ENCODE peak calls at places on chromosomes 11 and 22, in ten cellular contexts. U, Y, G, V, F, E, N, T, D and O are unnamed samples. For H3K36me3, the result is how much of the 10 kb centered on the place peaks cover.

GRCh38 chr11:60831143-60831500 is 10.8 kb upstream of the CCDC86 start:
- DNase-seq in U (peak), Y (peak), G (peak), V (no peak), F (peak), E (peak), N (peak), T (peak), D (peak), O (peak)

GRCh38 chr11:13205446-13205845 is 72.1 kb upstream of the BMAL1 start:
- DNase-seq in U (no peak), Y (no peak), G (no peak), V (no peak), F (no peak), E (no peak), N (no peak), T (no peak), D (no peak), O (no peak)

GRCh38 chr11:72703281-72704008 is 29.2 kb upstream of the PDE2A start:
- DNase-seq in U (peak), Y (no peak), G (no peak), V (peak), F (peak), E (no peak), N (peak), T (no peak), D (peak), O (no peak)

GRCh38 chr11:74444173-74444832 is 23.0 kb downstream of the KCNE3 start:
- DNase-seq in U (no peak), Y (no peak), G (no peak), V (no peak), F (no peak), E (no peak), N (peak), T (no peak), D (no peak), O (no peak)

GRCh38 chr11:47355283-47356128 is 3.0 kb upstream of the MYBPC3 start:
- DNase-seq in U (peak), Y (peak), G (no peak), V (peak), F (peak), E (peak), N (peak), T (peak), D (peak), O (peak)

GRCh38 chr11:122791836-122792235 is 46.5 kb upstream of the CRTAM start:
- DNase-seq in U (no peak), Y (peak), G (no peak), V (no peak), F (peak), E (peak), N (no peak), T (no peak), D (no peak), O (no peak)

GRCh38 chr11:134385774-134386565 is 26.1 kb downstream of the B3GAT1 start:
- DNase-seq in U (no peak), Y (no peak), G (no peak), V (no peak), F (no peak), E (peak), N (no peak), T (no peak), D (no peak), O (no peak)

GRCh38 chr11:48170176-48170839 is 46.3 kb upstream of the OR4B1 start:
- DNase-seq in U (peak), Y (no peak), G (no peak), V (no peak), F (no peak), E (no peak), N (no peak), T (no peak), D (no peak), O (no peak)

GRCh38 chr11:115656684-115657083 is 152.5 kb upstream of the CADM1 start:
- DNase-seq in U (no peak), Y (no peak), G (no peak), V (no peak), F (no peak), E (no peak), N (no peak), T (no peak), D (no peak), O (no peak)

GRCh38 chr11:6259638-6260019 is at the start of gene CCKBR:
- DNase-seq in U (no peak), Y (no peak), G (peak), V (no peak), F (no peak), E (no peak), N (no peak), T (no peak), D (no peak), O (peak)

GRCh38 chr22:45867906-45868555 is 108.9 kb downstream of the WNT7B start:
- DNase-seq in U (no peak), Y (no peak), G (no peak), V (no peak), F (peak), E (no peak), N (no peak), T (no peak), D (no peak), O (no peak)

GRCh38 chr22:17613280-17613679 is 15.3 kb downstream of the ATP6V1E1 start:
- DNase-seq in U (no peak), Y (no peak), G (no peak), V (no peak), F (no peak), E (no peak), N (no peak), T (no peak), D (no peak), O (no peak)

GRCh38 chr11:26228778-26229177 is 103.2 kb upstream of the ANO3 start:
- DNase-seq in U (no peak), Y (no peak), G (no peak), V (no peak), F (no peak), E (peak), N (no peak), T (no peak), D (no peak), O (no peak)

GRCh38 chr11:62532096-62532495 is 14.5 kb downstream of the AHNAK start:
- DNase-seq in U (no peak), Y (no peak), G (no peak), V (no peak), F (no peak), E (no peak), N (no peak), T (no peak), D (no peak), O (no peak)

GRCh38 chr11:61742391-61742790 is 10.0 kb upstream of the MYRF start:
- DNase-seq in U (no peak), Y (no peak), G (no peak), V (no peak), F (no peak), E (peak), N (no peak), T (no peak), D (no peak), O (peak)

GRCh38 chr11:116852261-116853125 is 15.1 kb upstream of the APOA1 start:
- DNase-seq in U (no peak), Y (no peak), G (no peak), V (peak), F (peak), E (peak), N (no peak), T (no peak), D (no peak), O (no peak)

GRCh38 chr11:5043385-5043784 is 2.9 kb upstream of the OR52J3 start:
- DNase-seq in U (no peak), Y (no peak), G (no peak), V (no peak), F (no peak), E (no peak), N (no peak), T (no peak), D (no peak), O (no peak)

GRCh38 chr11:75163917-75164316 is 13.0 kb downstream of the SLCO2B1 start:
- DNase-seq in U (no peak), Y (no peak), G (no peak), V (no peak), F (no peak), E (no peak), N (no peak), T (no peak), D (no peak), O (no peak)

GRCh38 chr11:13955971-13956421 is 6.5 kb upstream of the SPON1 start:
- DNase-seq in U (peak), Y (peak), G (peak), V (no peak), F (peak), E (peak), N (peak), T (peak), D (peak), O (peak)

GRCh38 chr11:88535266-88535665 is 197.7 kb upstream of the CTSC start:
- DNase-seq in U (no peak), Y (no peak), G (no peak), V (no peak), F (no peak), E (no peak), N (no peak), T (no peak), D (no peak), O (no peak)

GRCh38 chr11:97325693-97326092 is 935.9 kb downstream of the JRKL start:
- DNase-seq in U (no peak), Y (no peak), G (no peak), V (no peak), F (no peak), E (no peak), N (no peak), T (no peak), D (no peak), O (no peak)

GRCh38 chr22:46088541-46089311 is 61.6 kb upstream of the PPARA start:
- DNase-seq in U (peak), Y (peak), G (no peak), V (no peak), F (peak), E (no peak), N (peak), T (no peak), D (no peak), O (peak)

GRCh38 chr22:27100789-27101188 is 443.4 kb downstream of the MIAT start:
- DNase-seq in U (no peak), Y (no peak), G (no peak), V (no peak), F (peak), E (no peak), N (no peak), T (no peak), D (no peak), O (no peak)

GRCh38 chr11:93196816-93197382 is 892 bp downstream of the SLC36A4 start:
- DNase-seq in U (no peak), Y (no peak), G (no peak), V (no peak), F (no peak), E (peak), N (no peak), T (no peak), D (no peak), O (no peak)

GRCh38 chr11:121634889-121635288 is 182.1 kb upstream of the SORL1-AS1 start:
- DNase-seq in U (no peak), Y (no peak), G (no peak), V (peak), F (no peak), E (peak), N (no peak), T (no peak), D (no peak), O (no peak)

GRCh38 chr11:43367382-43368178 is 8.9 kb downstream of the TTC17 start:
- DNase-seq in U (no peak), Y (no peak), G (no peak), V (no peak), F (no peak), E (no peak), N (no peak), T (peak), D (no peak), O (no peak)

GRCh38 chr11:3609416-3610265 is 32.2 kb downstream of the ART5 start:
- DNase-seq in U (no peak), Y (no peak), G (no peak), V (no peak), F (no peak), E (peak), N (no peak), T (peak), D (no peak), O (no peak)

GRCh38 chr22:22408731-22409696 is 99.5 kb downstream of the ZNF280B start:
- DNase-seq in U (no peak), Y (no peak), G (no peak), V (no peak), F (no peak), E (peak), N (no peak), T (peak), D (no peak), O (no peak)

GRCh38 chr11:106468091-106468490 is 390.6 kb downstream of the AASDHPPT start:
- DNase-seq in U (no peak), Y (no peak), G (no peak), V (no peak), F (no peak), E (peak), N (no peak), T (no peak), D (no peak), O (no peak)

GRCh38 chr11:44731685-44732411 is 5.1 kb downstream of the TSPAN18 start:
- DNase-seq in U (no peak), Y (peak), G (no peak), V (no peak), F (no peak), E (no peak), N (no peak), T (peak), D (no peak), O (no peak)

GRCh38 chr11:118845369-118845768 is 38.3 kb upstream of the CXCR5 start:
- DNase-seq in U (no peak), Y (no peak), G (no peak), V (no peak), F (no peak), E (peak), N (no peak), T (peak), D (no peak), O (no peak)

GRCh38 chr11:32827276-32827675 is 2.5 kb upstream of the PRRG4 start:
- DNase-seq in U (no peak), Y (no peak), G (no peak), V (no peak), F (no peak), E (no peak), N (no peak), T (no peak), D (no peak), O (no peak)

GRCh38 chr11:133982901-133983300 is 26.1 kb upstream of the IGSF9B start:
- DNase-seq in U (no peak), Y (no peak), G (no peak), V (no peak), F (no peak), E (no peak), N (no peak), T (no peak), D (no peak), O (no peak)

GRCh38 chr22:29842740-29843139 is 4.7 kb upstream of the ASCC2 start:
- DNase-seq in U (no peak), Y (peak), G (no peak), V (peak), F (no peak), E (peak), N (no peak), T (no peak), D (no peak), O (no peak)

DNA sequence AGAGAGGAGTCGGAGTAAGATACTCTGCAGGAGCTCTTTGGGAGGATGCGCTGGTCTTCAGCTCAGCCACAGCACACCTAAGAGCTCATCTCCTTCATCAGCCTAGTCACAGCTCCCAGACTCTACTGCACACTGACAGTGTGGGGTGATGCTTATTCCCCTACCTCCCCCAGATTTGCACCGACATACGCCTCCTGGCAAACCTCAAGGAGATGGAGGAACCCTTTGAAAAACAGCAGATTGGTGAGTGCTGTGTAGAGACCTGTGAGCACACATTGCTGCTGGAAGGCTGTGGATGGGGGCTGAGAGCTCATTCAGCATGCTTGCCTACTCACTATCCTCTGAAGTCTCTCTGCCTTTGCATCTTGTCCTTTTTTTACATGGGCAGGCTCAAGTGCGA is 9.3 kb upstream of the SGSM3 start:
- DNase-seq in U (no peak), Y (no peak), G (no peak), V (no peak), F (no peak), E (no peak), N (no peak), T (no peak), D (no peak), O (no peak)
- H3K36me3 ChIP-seq in U (half or more), Y (half or more), G (half or more), V (under half), F (half or more), E (under half), N (under half), T (half or more), D (half or more), O (half or more)

GRCh38 chr22:19515654-19516377 is 8.4 kb downstream of the CLDN5 start:
- DNase-seq in U (no peak), Y (no peak), G (no peak), V (no peak), F (peak), E (no peak), N (no peak), T (no peak), D (no peak), O (no peak)

GRCh38 chr22:19516378-19517170 is 7.6 kb downstream of the CLDN5 start:
- DNase-seq in U (no peak), Y (no peak), G (no peak), V (no peak), F (peak), E (no peak), N (no peak), T (no peak), D (no peak), O (no peak)

GRCh38 chr22:19518568-19519030 is 5.6 kb downstream of the CLDN5 start:
- DNase-seq in U (no peak), Y (no peak), G (no peak), V (no peak), F (peak), E (no peak), N (no peak), T (no peak), D (no peak), O (no peak)

GRCh38 chr22:19517919-19518567 is 6.2 kb downstream of the CLDN5 start:
- DNase-seq in U (no peak), Y (no peak), G (no peak), V (no peak), F (peak), E (no peak), N (no peak), T (no peak), D (no peak), O (no peak)

GRCh38 chr22:19517171-19517500 is 7.1 kb downstream of the CLDN5 start:
- DNase-seq in U (no peak), Y (no peak), G (no peak), V (no peak), F (peak), E (no peak), N (no peak), T (no peak), D (no peak), O (no peak)
- H3K36me3 ChIP-seq in U (under half), Y (under half), G (under half), V (under half), F (under half), E (under half), N (under half), T (half or more), D (under half), O (under half)

GRCh38 chr11:9187616-9188015 is 77.5 kb downstream of the DENND5A start:
- DNase-seq in U (no peak), Y (no peak), G (no peak), V (no peak), F (no peak), E (no peak), N (no peak), T (no peak), D (no peak), O (no peak)
- H3K36me3 ChIP-seq in U (half or more), Y (under half), G (under half), V (under half), F (under half), E (under half), N (under half), T (under half), D (half or more), O (under half)

GRCh38 chr22:23803001-23803819 is 16.4 kb downstream of the SMARCB1 start:
- DNase-seq in U (no peak), Y (no peak), G (no peak), V (no peak), F (no peak), E (no peak), N (no peak), T (no peak), D (no peak), O (peak)

GRCh38 chr22:23801886-23802377 is 15.2 kb downstream of the SMARCB1 start:
- DNase-seq in U (no peak), Y (no peak), G (no peak), V (no peak), F (no peak), E (no peak), N (no peak), T (no peak), D (no peak), O (peak)

GRCh38 chr22:23801238-23801821 is 14.6 kb downstream of the SMARCB1 start:
- DNase-seq in U (no peak), Y (no peak), G (no peak), V (no peak), F (no peak), E (no peak), N (no peak), T (no peak), D (no peak), O (peak)

GRCh38 chr22:23796461-23796860 is 9.7 kb downstream of the SMARCB1 start:
- DNase-seq in U (no peak), Y (no peak), G (no peak), V (no peak), F (no peak), E (no peak), N (no peak), T (no peak), D (no peak), O (peak)

GRCh38 chr22:23800297-23801237 is 13.8 kb downstream of the SMARCB1 start:
- DNase-seq in U (no peak), Y (no peak), G (no peak), V (no peak), F (no peak), E (no peak), N (no peak), T (no peak), D (no peak), O (peak)
- H3K36me3 ChIP-seq in U (half or more), Y (half or more), G (half or more), V (under half), F (half or more), E (under half), N (under half), T (half or more), D (half or more), O (half or more)

GRCh38 chr22:36297568-36297967 is 44.6 kb downstream of the APOL1 start:
- DNase-seq in U (no peak), Y (no peak), G (no peak), V (no peak), F (no peak), E (no peak), N (peak), T (no peak), D (no peak), O (no peak)

GRCh38 chr22:36299911-36300310 is 47.0 kb downstream of the APOL1 start:
- DNase-seq in U (no peak), Y (no peak), G (no peak), V (no peak), F (no peak), E (no peak), N (peak), T (no peak), D (no peak), O (no peak)

GRCh38 chr22:36299295-36299694 is 46.4 kb downstream of the APOL1 start:
- DNase-seq in U (no peak), Y (no peak), G (no peak), V (no peak), F (no peak), E (no peak), N (peak), T (no peak), D (no peak), O (no peak)

GRCh38 chr22:36298118-36298517 is 45.2 kb downstream of the APOL1 start:
- DNase-seq in U (no peak), Y (no peak), G (no peak), V (no peak), F (peak), E (no peak), N (peak), T (no peak), D (no peak), O (no peak)

DNA sequence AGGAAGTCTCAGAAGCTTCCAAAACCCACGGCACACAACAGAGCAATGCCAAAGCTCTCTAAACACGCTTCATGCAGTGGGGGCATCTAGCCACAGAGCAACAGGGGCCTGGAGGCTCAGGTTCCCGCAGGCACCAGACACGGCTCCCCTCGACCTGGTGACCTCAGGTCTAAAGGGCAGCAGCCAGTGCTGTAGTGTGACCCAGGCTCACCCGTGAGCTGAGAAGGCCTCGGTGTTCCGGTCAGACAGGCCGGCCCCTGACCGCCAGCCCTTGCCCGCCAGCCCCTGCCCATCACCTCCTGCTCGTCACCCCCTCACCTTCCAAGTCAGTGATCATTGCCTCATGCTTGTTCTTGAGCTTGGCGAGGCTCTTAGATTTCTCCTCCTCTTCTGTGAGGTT is 45.7 kb downstream of the APOL1 start:
- DNase-seq in U (no peak), Y (no peak), G (no peak), V (no peak), F (peak), E (no peak), N (peak), T (no peak), D (no peak), O (no peak)
- H3K36me3 ChIP-seq in U (half or more), Y (half or more), G (half or more), V (half or more), F (half or more), E (half or more), N (under half), T (half or more), D (half or more), O (half or more)

GRCh38 chr22:20573830-20574615 is 66.6 kb downstream of the MED15 start:
- DNase-seq in U (peak), Y (peak), G (no peak), V (no peak), F (no peak), E (no peak), N (peak), T (no peak), D (no peak), O (no peak)
- H3K36me3 ChIP-seq in U (half or more), Y (half or more), G (half or more), V (under half), F (half or more), E (half or more), N (under half), T (half or more), D (half or more), O (half or more)